ENCODE peak calls at places on chromosomes 13 and 19, in six cellular contexts. C, B, R, X, G and N are unnamed samples. For H3K4me1, the result is how much of the 10 kb centered on the place peaks cover.

GRCh38 chr13:33678906-33679657 is 138.9 kb upstream of the RFC3 start:
- DNase-seq in C (peak), B (no peak), R (peak), X (peak), G (peak), N (peak)

GRCh38 chr19:12692960-12693359 is 3.5 kb downstream of the FBXW9 start:
- DNase-seq in C (no peak), B (no peak), R (no peak), X (no peak), G (no peak), N (no peak)

GRCh38 chr13:45615501-45616101 is at the start of gene ERICH6B:
- DNase-seq in C (peak), B (no peak), R (no peak), X (no peak), G (peak), N (no peak)

GRCh38 chr19:43407416-43408005 is 7.2 kb upstream of the TEX101 start:
- DNase-seq in C (no peak), B (no peak), R (no peak), X (no peak), G (no peak), N (no peak)

GRCh38 chr13:66543780-66544179 is 686.4 kb downstream of the PCDH9 start:
- DNase-seq in C (peak), B (no peak), R (no peak), X (no peak), G (no peak), N (no peak)

GRCh38 chr19:49689133-49690072 is at the start of gene ADM5:
- DNase-seq in C (no peak), B (peak), R (no peak), X (no peak), G (no peak), N (no peak)

GRCh38 chr13:32237681-32238080 is 77.5 kb downstream of the ZAR1L start:
- DNase-seq in C (no peak), B (no peak), R (no peak), X (no peak), G (no peak), N (no peak)

GRCh38 chr13:33045829-33046592 is 29.8 kb downstream of the KL start:
- DNase-seq in C (no peak), B (no peak), R (no peak), X (no peak), G (no peak), N (no peak)

GRCh38 chr13:26061947-26062346 is 10.1 kb upstream of the SHISA2 start:
- DNase-seq in C (no peak), B (no peak), R (no peak), X (no peak), G (no peak), N (no peak)

GRCh38 chr13:97212540-97213146 is 9.5 kb upstream of the MBNL2 start:
- DNase-seq in C (peak), B (no peak), R (no peak), X (no peak), G (no peak), N (no peak)

GRCh38 chr19:51460164-51460992 is 2.1 kb upstream of the SIGLEC8 start:
- DNase-seq in C (peak), B (no peak), R (peak), X (no peak), G (no peak), N (no peak)

GRCh38 chr19:10766049-10766623 is 48.3 kb downstream of the DNM2 start:
- DNase-seq in C (no peak), B (no peak), R (no peak), X (no peak), G (no peak), N (no peak)

GRCh38 chr19:10763828-10764339 is 46.0 kb downstream of the DNM2 start:
- DNase-seq in C (no peak), B (no peak), R (no peak), X (no peak), G (no peak), N (no peak)

GRCh38 chr19:10763399-10763798 is 45.5 kb downstream of the DNM2 start:
- DNase-seq in C (no peak), B (no peak), R (no peak), X (no peak), G (no peak), N (no peak)

GRCh38 chr19:10762656-10763055 is 44.8 kb downstream of the DNM2 start:
- DNase-seq in C (peak), B (no peak), R (no peak), X (no peak), G (peak), N (peak)

GRCh38 chr19:10764340-10764894 is 46.5 kb downstream of the DNM2 start:
- DNase-seq in C (peak), B (no peak), R (peak), X (no peak), G (no peak), N (no peak)
- H3K4me1 ChIP-seq in C (half or more), B (half or more), R (half or more), X (under half), G (under half), N (half or more)

GRCh38 chr19:46251415-46251814 is 21.9 kb downstream of the IGFL1 start:
- DNase-seq in C (no peak), B (no peak), R (no peak), X (no peak), G (no peak), N (no peak)

GRCh38 chr19:46256855-46257254 is 27.3 kb downstream of the IGFL1 start:
- DNase-seq in C (peak), B (no peak), R (no peak), X (no peak), G (no peak), N (no peak)

GRCh38 chr19:46250057-46250456 is 20.5 kb downstream of the IGFL1 start:
- DNase-seq in C (no peak), B (no peak), R (no peak), X (no peak), G (no peak), N (no peak)

GRCh38 chr19:46254776-46255175 is 25.2 kb downstream of the IGFL1 start:
- DNase-seq in C (no peak), B (no peak), R (no peak), X (no peak), G (no peak), N (no peak)
- H3K27ac ChIP-seq in C (no peak), B (no peak), R (no peak), X (no peak), G (no peak), N (no peak)

GRCh38 chr19:4533334-4533733 is 1.7 kb downstream of the PLIN5 start:
- DNase-seq in C (no peak), B (no peak), R (no peak), X (no peak), G (no peak), N (no peak)
- H3K4me3 ChIP-seq in C (no peak), B (no peak), R (no peak), X (no peak), G (no peak), N (no peak)

GRCh38 chr19:38276942-38277517 is 12.7 kb downstream of the SPINT2 start:
- DNase-seq in C (no peak), B (no peak), R (no peak), X (no peak), G (no peak), N (no peak)
- H3K4me1 ChIP-seq in C (under half), B (under half), R (under half), X (under half), G (under half), N (half or more)

GRCh38 chr19:10661946-10662345 is 7.8 kb downstream of the ILF3 start:
- DNase-seq in C (no peak), B (no peak), R (no peak), X (no peak), G (no peak), N (no peak)
- H3K27ac ChIP-seq in C (no peak), B (no peak), R (no peak), X (peak), G (no peak), N (no peak)

GRCh38 chr19:54470276-54470887 is 2.7 kb downstream of the CDC42EP5 start:
- DNase-seq in C (no peak), B (no peak), R (no peak), X (no peak), G (no peak), N (no peak)
- H3K4me3 ChIP-seq in C (no peak), B (no peak), R (peak), X (no peak), G (no peak), N (peak)